ENCODE peak calls at places on chromosomes 5 and 9, in six cellular contexts. One of them, this sample, is unnamed.

GRCh38 chr5:102834438-102834964 is 79.4 kb downstream of the PAM start:
- DNase-seq in lung microvascular endothelial cell: no peak
- DNase-seq in A549: no peak
- DNase-seq in uterus: no peak
- DNase-seq in frontal cortex: no peak
- DNase-seq in osteoblast: no peak
- DNase-seq in this sample: no peak

GRCh38 chr9:26744362-26744965 is 148.1 kb downstream of the CAAP1 start:
- DNase-seq in uterus: no peak
- DNase-seq in A549: peak
- DNase-seq in lung microvascular endothelial cell: peak
- DNase-seq in frontal cortex: no peak
- DNase-seq in osteoblast: no peak
- DNase-seq in this sample: no peak

GRCh38 chr9:112925058-112925641 is 34.5 kb upstream of the SLC46A2 start:
- DNase-seq in osteoblast: peak
- DNase-seq in A549: peak
- DNase-seq in uterus: no peak
- DNase-seq in lung microvascular endothelial cell: peak
- DNase-seq in frontal cortex: peak
- DNase-seq in this sample: no peak

GRCh38 chr5:145825751-145826180 is 9.4 kb downstream of the PRELID2 start:
- DNase-seq in lung microvascular endothelial cell: peak
- DNase-seq in osteoblast: no peak
- DNase-seq in uterus: no peak
- DNase-seq in frontal cortex: no peak
- DNase-seq in A549: peak
- DNase-seq in this sample: no peak

GRCh38 chr9:69601698-69602097 is 70.5 kb downstream of the APBA1 start:
- DNase-seq in uterus: no peak
- DNase-seq in lung microvascular endothelial cell: peak
- DNase-seq in osteoblast: no peak
- DNase-seq in frontal cortex: no peak
- DNase-seq in A549: no peak
- DNase-seq in this sample: no peak

GRCh38 chr9:88969646-88970373 is 21.5 kb upstream of the S1PR3 start:
- DNase-seq in A549: no peak
- DNase-seq in frontal cortex: no peak
- DNase-seq in lung microvascular endothelial cell: no peak
- DNase-seq in osteoblast: no peak
- DNase-seq in uterus: no peak
- DNase-seq in this sample: no peak

GRCh38 chr9:91546574-91546973 is 122.9 kb upstream of the NFIL3 start:
- DNase-seq in frontal cortex: no peak
- DNase-seq in uterus: no peak
- DNase-seq in A549: no peak
- DNase-seq in osteoblast: peak
- DNase-seq in lung microvascular endothelial cell: no peak
- DNase-seq in this sample: no peak

GRCh38 chr5:168984135-168984675 is 316.7 kb downstream of the SLIT3 start:
- DNase-seq in A549: no peak
- DNase-seq in osteoblast: no peak
- DNase-seq in frontal cortex: no peak
- DNase-seq in lung microvascular endothelial cell: no peak
- DNase-seq in uterus: no peak
- DNase-seq in this sample: no peak

GRCh38 chr5:173315495-173316352 is 12.5 kb downstream of the STC2 start:
- DNase-seq in A549: no peak
- DNase-seq in lung microvascular endothelial cell: peak
- DNase-seq in osteoblast: peak
- DNase-seq in frontal cortex: no peak
- DNase-seq in uterus: peak
- DNase-seq in this sample: no peak

GRCh38 chr5:2776338-2777302 is 25.1 kb upstream of the IRX2 start:
- DNase-seq in A549: no peak
- DNase-seq in lung microvascular endothelial cell: no peak
- DNase-seq in uterus: no peak
- DNase-seq in osteoblast: no peak
- DNase-seq in frontal cortex: no peak
- DNase-seq in this sample: no peak

GRCh38 chr5:5135957-5136676 is 4.0 kb upstream of the ADAMTS16 start:
- DNase-seq in lung microvascular endothelial cell: no peak
- DNase-seq in A549: peak
- DNase-seq in uterus: no peak
- DNase-seq in osteoblast: peak
- DNase-seq in frontal cortex: no peak
- DNase-seq in this sample: no peak

GRCh38 chr5:178487911-178488310 is 102.3 kb downstream of the COL23A1 start:
- DNase-seq in frontal cortex: no peak
- DNase-seq in A549: no peak
- DNase-seq in osteoblast: no peak
- DNase-seq in uterus: no peak
- DNase-seq in lung microvascular endothelial cell: no peak
- DNase-seq in this sample: no peak

GRCh38 chr9:89743216-89743575 is 138.4 kb downstream of the GADD45G start:
- DNase-seq in uterus: no peak
- DNase-seq in osteoblast: no peak
- DNase-seq in lung microvascular endothelial cell: no peak
- DNase-seq in A549: no peak
- DNase-seq in frontal cortex: no peak
- DNase-seq in this sample: no peak